ENCODE peak calls at places on chromosome 16, in ten cellular contexts. One of them, this sample, is unnamed. For H3K4me1, the result is how much of the 10 kb centered on the place peaks cover.

GRCh38 chr16:19837331-19837943 is 47.2 kb downstream of the GPRC5B start:
- DNase-seq in effector memory CD4-positive, alpha-beta T cell: no peak
- DNase-seq in CD8-positive, alpha-beta memory T cell: no peak
- DNase-seq in esophagus squamous epithelium: no peak
- DNase-seq in neural progenitor cell: peak
- DNase-seq in psoas muscle: no peak
- DNase-seq in endothelial cell of umbilical vein: no peak
- DNase-seq in left ventricle myocardium inferior: no peak
- DNase-seq in adrenal gland: no peak
- DNase-seq in GM23338: no peak
- DNase-seq in this sample: no peak

GRCh38 chr16:85645021-85645589 is 32.0 kb downstream of the GSE1 start:
- DNase-seq in effector memory CD4-positive, alpha-beta T cell: no peak
- DNase-seq in CD8-positive, alpha-beta memory T cell: no peak
- DNase-seq in esophagus squamous epithelium: no peak
- DNase-seq in neural progenitor cell: no peak
- DNase-seq in psoas muscle: no peak
- DNase-seq in endothelial cell of umbilical vein: no peak
- DNase-seq in left ventricle myocardium inferior: no peak
- DNase-seq in adrenal gland: no peak
- DNase-seq in GM23338: no peak
- DNase-seq in this sample: peak

GRCh38 chr16:29860218-29860617 is 2.8 kb downstream of the CDIPT start:
- DNase-seq in effector memory CD4-positive, alpha-beta T cell: no peak
- DNase-seq in CD8-positive, alpha-beta memory T cell: no peak
- DNase-seq in esophagus squamous epithelium: no peak
- DNase-seq in neural progenitor cell: no peak
- DNase-seq in psoas muscle: no peak
- DNase-seq in endothelial cell of umbilical vein: no peak
- DNase-seq in left ventricle myocardium inferior: peak
- DNase-seq in adrenal gland: no peak
- DNase-seq in GM23338: no peak
- DNase-seq in this sample: no peak

GRCh38 chr16:10923650-10924214 is 18.5 kb downstream of the DEXI start:
- DNase-seq in effector memory CD4-positive, alpha-beta T cell: no peak
- DNase-seq in CD8-positive, alpha-beta memory T cell: no peak
- DNase-seq in esophagus squamous epithelium: no peak
- DNase-seq in neural progenitor cell: no peak
- DNase-seq in psoas muscle: peak
- DNase-seq in endothelial cell of umbilical vein: no peak
- DNase-seq in left ventricle myocardium inferior: peak
- DNase-seq in adrenal gland: peak
- DNase-seq in GM23338: no peak
- DNase-seq in this sample: no peak

GRCh38 chr16:72552675-72553074 is 380.7 kb upstream of the PMFBP1 start:
- DNase-seq in effector memory CD4-positive, alpha-beta T cell: no peak
- DNase-seq in CD8-positive, alpha-beta memory T cell: no peak
- DNase-seq in esophagus squamous epithelium: no peak
- DNase-seq in neural progenitor cell: no peak
- DNase-seq in psoas muscle: no peak
- DNase-seq in endothelial cell of umbilical vein: no peak
- DNase-seq in left ventricle myocardium inferior: no peak
- DNase-seq in adrenal gland: no peak
- DNase-seq in GM23338: no peak
- DNase-seq in this sample: no peak

GRCh38 chr16:30615358-30616076 is 5.3 kb upstream of the ZNF689 start:
- DNase-seq in effector memory CD4-positive, alpha-beta T cell: peak
- DNase-seq in CD8-positive, alpha-beta memory T cell: peak
- DNase-seq in esophagus squamous epithelium: no peak
- DNase-seq in neural progenitor cell: peak
- DNase-seq in psoas muscle: no peak
- DNase-seq in endothelial cell of umbilical vein: peak
- DNase-seq in left ventricle myocardium inferior: peak
- DNase-seq in adrenal gland: peak
- DNase-seq in GM23338: peak
- DNase-seq in this sample: no peak

GRCh38 chr16:55291847-55292246 is 32.2 kb upstream of the IRX6 start:
- DNase-seq in effector memory CD4-positive, alpha-beta T cell: no peak
- DNase-seq in CD8-positive, alpha-beta memory T cell: no peak
- DNase-seq in esophagus squamous epithelium: no peak
- DNase-seq in neural progenitor cell: no peak
- DNase-seq in psoas muscle: no peak
- DNase-seq in endothelial cell of umbilical vein: no peak
- DNase-seq in left ventricle myocardium inferior: no peak
- DNase-seq in adrenal gland: no peak
- DNase-seq in GM23338: no peak
- DNase-seq in this sample: no peak

GRCh38 chr16:56847173-56847948 is 17.6 kb upstream of the SLC12A3 start:
- DNase-seq in effector memory CD4-positive, alpha-beta T cell: no peak
- DNase-seq in CD8-positive, alpha-beta memory T cell: no peak
- DNase-seq in esophagus squamous epithelium: no peak
- DNase-seq in neural progenitor cell: no peak
- DNase-seq in psoas muscle: no peak
- DNase-seq in endothelial cell of umbilical vein: no peak
- DNase-seq in left ventricle myocardium inferior: no peak
- DNase-seq in adrenal gland: no peak
- DNase-seq in GM23338: no peak
- DNase-seq in this sample: no peak

GRCh38 chr16:81493755-81494433 is 49.3 kb downstream of the CMIP start:
- DNase-seq in effector memory CD4-positive, alpha-beta T cell: no peak
- DNase-seq in CD8-positive, alpha-beta memory T cell: no peak
- DNase-seq in esophagus squamous epithelium: no peak
- DNase-seq in neural progenitor cell: no peak
- DNase-seq in psoas muscle: no peak
- DNase-seq in endothelial cell of umbilical vein: peak
- DNase-seq in left ventricle myocardium inferior: no peak
- DNase-seq in adrenal gland: peak
- DNase-seq in GM23338: no peak
- DNase-seq in this sample: peak

GRCh38 chr16:1002399-1003161 is 21.0 kb downstream of the SOX8 start:
- DNase-seq in effector memory CD4-positive, alpha-beta T cell: peak
- DNase-seq in CD8-positive, alpha-beta memory T cell: no peak
- DNase-seq in esophagus squamous epithelium: no peak
- DNase-seq in neural progenitor cell: no peak
- DNase-seq in psoas muscle: peak
- DNase-seq in endothelial cell of umbilical vein: peak
- DNase-seq in left ventricle myocardium inferior: no peak
- DNase-seq in adrenal gland: peak
- DNase-seq in GM23338: no peak
- DNase-seq in this sample: peak
- H3K4me1 ChIP-seq in effector memory CD4-positive, alpha-beta T cell: under half
- H3K4me1 ChIP-seq in CD8-positive, alpha-beta memory T cell: under half
- H3K4me1 ChIP-seq in esophagus squamous epithelium: under half
- H3K4me1 ChIP-seq in neural progenitor cell: under half
- H3K4me1 ChIP-seq in psoas muscle: under half
- H3K4me1 ChIP-seq in endothelial cell of umbilical vein: under half
- H3K4me1 ChIP-seq in left ventricle myocardium inferior: under half
- H3K4me1 ChIP-seq in adrenal gland: under half
- H3K4me1 ChIP-seq in GM23338: under half
- H3K4me1 ChIP-seq in this sample: under half

GRCh38 chr16:88634994-88635670 is 3.2 kb upstream of the IL17C start:
- DNase-seq in effector memory CD4-positive, alpha-beta T cell: no peak
- DNase-seq in CD8-positive, alpha-beta memory T cell: no peak
- DNase-seq in esophagus squamous epithelium: no peak
- DNase-seq in neural progenitor cell: no peak
- DNase-seq in psoas muscle: no peak
- DNase-seq in endothelial cell of umbilical vein: no peak
- DNase-seq in left ventricle myocardium inferior: no peak
- DNase-seq in adrenal gland: no peak
- DNase-seq in GM23338: no peak
- DNase-seq in this sample: no peak
- H3K27ac ChIP-seq in effector memory CD4-positive, alpha-beta T cell: peak
- H3K27ac ChIP-seq in CD8-positive, alpha-beta memory T cell: peak
- H3K27ac ChIP-seq in esophagus squamous epithelium: no peak
- H3K27ac ChIP-seq in neural progenitor cell: no peak
- H3K27ac ChIP-seq in psoas muscle: no peak
- H3K27ac ChIP-seq in endothelial cell of umbilical vein: no peak
- H3K27ac ChIP-seq in left ventricle myocardium inferior: no peak
- H3K27ac ChIP-seq in adrenal gland: no peak
- H3K27ac ChIP-seq in GM23338: no peak
- H3K27ac ChIP-seq in this sample: no peak

DNA sequence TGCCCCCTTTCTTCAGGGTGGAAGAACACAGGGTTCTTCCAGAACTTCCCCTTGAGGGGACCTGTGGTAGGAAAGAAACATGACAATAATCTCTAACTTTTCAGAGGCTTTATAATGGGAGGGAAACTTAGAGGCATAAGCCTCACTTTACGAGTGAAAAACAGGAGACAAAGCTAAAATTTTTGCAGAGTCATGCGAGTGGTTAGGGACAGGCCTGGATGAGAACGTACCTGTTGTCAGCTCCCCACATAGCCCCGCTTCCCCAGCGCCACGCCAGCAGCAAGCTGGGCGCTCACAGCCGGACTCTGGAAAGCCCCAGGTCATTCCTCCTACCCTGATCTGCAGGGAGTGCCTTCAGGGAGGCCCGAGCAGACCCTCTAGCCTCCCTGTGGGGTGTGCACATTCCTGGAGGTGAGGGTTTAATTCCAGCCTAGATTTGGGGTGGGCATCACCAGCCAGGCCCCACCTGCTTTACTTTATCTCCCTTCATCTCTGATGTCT is 53.6 kb downstream of the LDHD start:
- DNase-seq in effector memory CD4-positive, alpha-beta T cell: no peak
- DNase-seq in CD8-positive, alpha-beta memory T cell: no peak
- DNase-seq in esophagus squamous epithelium: no peak
- DNase-seq in neural progenitor cell: no peak
- DNase-seq in psoas muscle: no peak
- DNase-seq in endothelial cell of umbilical vein: no peak
- DNase-seq in left ventricle myocardium inferior: no peak
- DNase-seq in adrenal gland: no peak
- DNase-seq in GM23338: no peak
- DNase-seq in this sample: no peak
- H3K4me1 ChIP-seq in effector memory CD4-positive, alpha-beta T cell: under half
- H3K4me1 ChIP-seq in CD8-positive, alpha-beta memory T cell: under half
- H3K4me1 ChIP-seq in esophagus squamous epithelium: half or more
- H3K4me1 ChIP-seq in neural progenitor cell: under half
- H3K4me1 ChIP-seq in psoas muscle: under half
- H3K4me1 ChIP-seq in endothelial cell of umbilical vein: under half
- H3K4me1 ChIP-seq in left ventricle myocardium inferior: half or more
- H3K4me1 ChIP-seq in adrenal gland: under half
- H3K4me1 ChIP-seq in GM23338: under half
- H3K4me1 ChIP-seq in this sample: under half

DNA sequence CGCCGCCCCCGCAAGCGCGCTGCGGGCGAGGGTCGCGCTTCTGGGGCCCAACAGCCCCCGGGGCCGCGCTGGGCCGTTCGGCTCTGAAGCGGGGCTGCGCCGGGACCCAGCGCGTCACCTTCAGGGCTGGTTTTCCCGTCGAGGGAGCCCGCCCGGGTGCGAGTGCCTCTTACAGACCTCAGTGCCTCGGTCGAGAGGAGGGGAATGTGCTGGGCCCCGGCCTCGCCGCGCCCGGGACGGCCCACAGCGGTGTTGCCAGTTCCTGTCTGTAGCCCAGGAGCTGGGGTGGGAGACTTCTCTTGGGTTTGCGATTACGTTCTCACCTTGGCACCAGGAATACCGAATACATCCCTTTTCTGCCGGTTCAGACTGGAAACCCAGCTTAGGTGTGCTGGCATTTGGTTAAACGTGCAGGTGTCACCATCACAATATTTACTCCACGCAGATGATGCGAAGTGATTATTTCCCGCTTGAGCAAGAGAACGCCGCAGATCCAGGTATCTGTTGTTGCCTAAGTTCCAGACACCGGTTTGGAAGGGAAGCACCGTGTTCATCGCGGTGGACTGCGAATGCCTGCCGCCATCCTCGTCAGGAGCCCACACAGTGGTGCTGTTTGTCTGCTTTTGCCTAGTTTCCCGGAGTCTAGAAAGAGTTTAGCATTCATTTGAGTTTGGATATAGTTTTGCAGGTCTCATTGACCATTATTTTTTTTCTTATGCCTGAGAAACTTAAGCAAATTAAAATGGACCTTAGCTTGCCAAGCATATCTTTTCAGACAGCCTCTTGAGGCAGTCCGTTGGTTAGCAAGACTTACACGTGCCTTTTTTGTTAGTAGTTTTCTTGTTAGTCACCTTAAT is 915 bp downstream of the MAP1LC3B start:
- DNase-seq in effector memory CD4-positive, alpha-beta T cell: peak
- DNase-seq in CD8-positive, alpha-beta memory T cell: peak
- DNase-seq in esophagus squamous epithelium: no peak
- DNase-seq in neural progenitor cell: peak
- DNase-seq in psoas muscle: no peak
- DNase-seq in endothelial cell of umbilical vein: peak
- DNase-seq in left ventricle myocardium inferior: peak
- DNase-seq in adrenal gland: peak
- DNase-seq in GM23338: peak
- DNase-seq in this sample: peak
- H3K27ac ChIP-seq in effector memory CD4-positive, alpha-beta T cell: peak
- H3K27ac ChIP-seq in CD8-positive, alpha-beta memory T cell: peak
- H3K27ac ChIP-seq in esophagus squamous epithelium: peak
- H3K27ac ChIP-seq in neural progenitor cell: no peak
- H3K27ac ChIP-seq in psoas muscle: peak
- H3K27ac ChIP-seq in endothelial cell of umbilical vein: peak
- H3K27ac ChIP-seq in left ventricle myocardium inferior: peak
- H3K27ac ChIP-seq in adrenal gland: peak
- H3K27ac ChIP-seq in GM23338: no peak
- H3K27ac ChIP-seq in this sample: peak

GRCh38 chr16:89917773-89918452 is 749 bp upstream of the MC1R start:
- DNase-seq in effector memory CD4-positive, alpha-beta T cell: peak
- DNase-seq in CD8-positive, alpha-beta memory T cell: peak
- DNase-seq in esophagus squamous epithelium: no peak
- DNase-seq in neural progenitor cell: peak
- DNase-seq in psoas muscle: peak
- DNase-seq in endothelial cell of umbilical vein: peak
- DNase-seq in left ventricle myocardium inferior: peak
- DNase-seq in adrenal gland: peak
- DNase-seq in GM23338: peak
- DNase-seq in this sample: peak
- H3K4me1 ChIP-seq in effector memory CD4-positive, alpha-beta T cell: under half
- H3K4me1 ChIP-seq in CD8-positive, alpha-beta memory T cell: half or more
- H3K4me1 ChIP-seq in esophagus squamous epithelium: under half
- H3K4me1 ChIP-seq in neural progenitor cell: under half
- H3K4me1 ChIP-seq in psoas muscle: under half
- H3K4me1 ChIP-seq in endothelial cell of umbilical vein: under half
- H3K4me1 ChIP-seq in left ventricle myocardium inferior: under half
- H3K4me1 ChIP-seq in adrenal gland: under half
- H3K4me1 ChIP-seq in GM23338: under half
- H3K4me1 ChIP-seq in this sample: under half